ENCODE peak calls at places on chromosomes 2 and 18, in five cellular contexts. T is effector memory CD8-positive, alpha-beta T cell; O is NCI-H526 treated with DMSO at 0.1 percent for 48 hours; Q is T-helper 1 cell; C is aorta. W is an unnamed sample.
A peak's percentile ranks its signal among the peaks of the same experiment; 100 is the strongest.

GRCh38 chr2:189763908-189764661 is 1.5 kb upstream of the OSGEPL1 start:
- DNase-seq in T (no peak), O (no peak), Q (no peak), C (no peak), W (no peak)

GRCh38 chr2:235968616-235969324 is 199.4 kb downstream of the GBX2 start:
- DNase-seq in T (no peak), O (peak; percentile 4), Q (no peak), C (no peak), W (no peak)

GRCh38 chr2:20097889-20098714 is 46.7 kb upstream of the LAPTM4A start:
- DNase-seq in T (peak; percentile 64), O (peak; percentile 89), Q (peak; percentile 42), C (peak; percentile 94), W (peak; percentile 89)

GRCh38 chr18:6775237-6775636 is 45.7 kb downstream of the ARHGAP28 start:
- DNase-seq in T (no peak), O (no peak), Q (no peak), C (no peak), W (no peak)

GRCh38 chr2:43104763-43105162 is 121.6 kb downstream of the ZFP36L2 start:
- DNase-seq in T (no peak), O (no peak), Q (no peak), C (no peak), W (no peak)

GRCh38 chr18:32470136-32470712 is 458 bp downstream of the GAREM1 start:
- DNase-seq in T (no peak), O (no peak), Q (no peak), C (peak; percentile 83), W (no peak)

GRCh38 chr2:10312437-10312957 is 9.8 kb downstream of the HPCAL1 start:
- DNase-seq in T (no peak), O (no peak), Q (no peak), C (no peak), W (no peak)

GRCh38 chr2:67649331-67650071 is 252.4 kb downstream of the ETAA1 start:
- DNase-seq in T (no peak), O (no peak), Q (no peak), C (peak; percentile 73), W (no peak)

GRCh38 chr2:161238559-161239415 is 69.4 kb upstream of the PSMD14 start:
- DNase-seq in T (peak; percentile 41), O (peak; percentile 50), Q (peak; percentile 26), C (peak; percentile 89), W (no peak)

GRCh38 chr2:147469471-147469870 is 375.4 kb upstream of the ACVR2A start:
- DNase-seq in T (no peak), O (no peak), Q (no peak), C (no peak), W (no peak)

GRCh38 chr2:164913011-164913410 is 42.3 kb downstream of the SLC38A11 start:
- DNase-seq in T (no peak), O (no peak), Q (no peak), C (no peak), W (no peak)

GRCh38 chr2:238569415-238570195 is 142.9 kb downstream of the ASB1 start:
- DNase-seq in T (no peak), O (no peak), Q (no peak), C (no peak), W (no peak)